ENCODE peak calls at places on chromosome 17, in nine cellular contexts. V, F, J, T, O, K, D, A and E are unnamed samples.

GRCh38 chr17:82256242-82256894 is 17.1 kb downstream of the CSNK1D start:
- DNase-seq in V (no peak), F (no peak), J (no peak), T (no peak), O (no peak), K (no peak), D (no peak), A (no peak), E (no peak)

GRCh38 chr17:27526603-27527002 is 70.4 kb downstream of the KSR1 start:
- DNase-seq in V (no peak), F (no peak), J (peak; percentile 22), T (peak; percentile 50), O (peak; percentile 52), K (no peak), D (peak; percentile 90), A (peak; percentile 63), E (no peak)

GRCh38 chr17:36008998-36009665 is 7.8 kb upstream of the CCL15 start:
- DNase-seq in V (no peak), F (peak; percentile 3), J (no peak), T (peak; percentile 20), O (peak; percentile 33), K (no peak), D (peak; percentile 42), A (no peak), E (no peak)

GRCh38 chr17:226773-227580 is 45.5 kb upstream of the DOC2B start:
- DNase-seq in V (no peak), F (no peak), J (no peak), T (no peak), O (no peak), K (no peak), D (no peak), A (no peak), E (no peak)

GRCh38 chr17:81398170-81398854 is 3.1 kb downstream of the BAHCC1 start:
- DNase-seq in V (no peak), F (no peak), J (no peak), T (no peak), O (peak; percentile 52), K (no peak), D (peak; percentile 83), A (no peak), E (no peak)

GRCh38 chr17:30586818-30587595 is 109.8 kb downstream of the GOSR1 start:
- DNase-seq in V (no peak), F (peak; percentile 67), J (no peak), T (peak; percentile 85), O (peak; percentile 56), K (no peak), D (peak; percentile 56), A (no peak), E (no peak)

GRCh38 chr17:77720946-77721822 is 237.3 kb upstream of the TNRC6C start:
- DNase-seq in V (no peak), F (no peak), J (no peak), T (no peak), O (no peak), K (no peak), D (no peak), A (no peak), E (no peak)

GRCh38 chr17:19260958-19261357 is 23.8 kb downstream of the EPN2 start:
- DNase-seq in V (no peak), F (peak; percentile 25), J (no peak), T (peak; percentile 17), O (no peak), K (no peak), D (peak; percentile 19), A (no peak), E (peak; percentile 21)

GRCh38 chr17:18184143-18185007 is 747 bp downstream of the ALKBH5 start:
- DNase-seq in V (no peak), F (peak; percentile 38), J (peak; percentile 51), T (peak; percentile 84), O (peak; percentile 33), K (peak; percentile 71), D (peak; percentile 45), A (peak; percentile 67), E (no peak)

GRCh38 chr17:61463068-61463980 is 11.1 kb downstream of the TBX4 start:
- DNase-seq in V (no peak), F (peak; percentile 31), J (no peak), T (no peak), O (no peak), K (no peak), D (no peak), A (no peak), E (no peak)

GRCh38 chr17:71023631-71024030 is 854.3 kb downstream of the KCNJ2 start:
- DNase-seq in V (peak; percentile 23), F (peak; percentile 11), J (no peak), T (no peak), O (peak; percentile 15), K (no peak), D (no peak), A (no peak), E (peak; percentile 43)

GRCh38 chr17:222172-222571 is 40.7 kb upstream of the DOC2B start:
- DNase-seq in V (no peak), F (no peak), J (no peak), T (no peak), O (no peak), K (no peak), D (no peak), A (no peak), E (no peak)

GRCh38 chr17:67528751-67529436 is 151.8 kb downstream of the PITPNC1 start:
- DNase-seq in V (peak; percentile 77), F (peak; percentile 90), J (no peak), T (peak; percentile 99), O (peak; percentile 75), K (no peak), D (no peak), A (no peak), E (peak; percentile 18)

GRCh38 chr17:78957076-78957475 is 22.6 kb downstream of the LGALS3BP start:
- DNase-seq in V (no peak), F (no peak), J (no peak), T (peak; percentile 71), O (peak; percentile 58), K (no peak), D (no peak), A (no peak), E (no peak)

GRCh38 chr17:46024590-46024989 is 25.5 kb downstream of the STH start:
- DNase-seq in V (no peak), F (no peak), J (no peak), T (no peak), O (no peak), K (no peak), D (no peak), A (no peak), E (no peak)

GRCh38 chr17:50355701-50356341 is 9.9 kb downstream of the XYLT2 start:
- DNase-seq in V (no peak), F (no peak), J (no peak), T (no peak), O (no peak), K (no peak), D (peak; percentile 31), A (no peak), E (no peak)

GRCh38 chr17:50516980-50517379 is 8.7 kb downstream of the MYCBPAP start:
- DNase-seq in V (no peak), F (no peak), J (no peak), T (no peak), O (no peak), K (no peak), D (no peak), A (no peak), E (no peak)

GRCh38 chr17:62705116-62705515 is 77.6 kb downstream of the MRC2 start:
- DNase-seq in V (no peak), F (peak; percentile 22), J (no peak), T (no peak), O (no peak), K (no peak), D (no peak), A (no peak), E (no peak)

GRCh38 chr17:33291248-33292183 is 1.6 kb downstream of the ASIC2 start:
- DNase-seq in V (no peak), F (no peak), J (no peak), T (peak; percentile 48), O (peak; percentile 10), K (no peak), D (no peak), A (no peak), E (no peak)

GRCh38 chr17:3992370-3992769 is 28.1 kb upstream of the ATP2A3 start:
- DNase-seq in V (no peak), F (no peak), J (no peak), T (no peak), O (no peak), K (no peak), D (no peak), A (no peak), E (no peak)

GRCh38 chr17:78488156-78488555 is 89.0 kb downstream of the DNAH17 start:
- DNase-seq in V (no peak), F (no peak), J (no peak), T (no peak), O (no peak), K (no peak), D (no peak), A (no peak), E (no peak)

GRCh38 chr17:80475949-80476876 is at the start of gene NPTX1:
- DNase-seq in V (no peak), F (no peak), J (no peak), T (peak; percentile 60), O (no peak), K (no peak), D (no peak), A (no peak), E (no peak)

GRCh38 chr17:38456031-38456815 is 28.0 kb downstream of the ARHGAP23 start:
- DNase-seq in V (no peak), F (no peak), J (no peak), T (no peak), O (peak; percentile 51), K (no peak), D (no peak), A (no peak), E (no peak)

GRCh38 chr17:76695059-76695892 is 15.5 kb downstream of the MXRA7 start:
- DNase-seq in V (no peak), F (no peak), J (no peak), T (peak; percentile 57), O (no peak), K (no peak), D (no peak), A (no peak), E (no peak)

GRCh38 chr17:7408341-7408740 is 696 bp downstream of the NLGN2 start:
- DNase-seq in V (no peak), F (no peak), J (no peak), T (no peak), O (no peak), K (peak; percentile 15), D (no peak), A (no peak), E (no peak)

GRCh38 chr17:20184191-20184590 is 175.0 kb downstream of the SPECC1 start:
- DNase-seq in V (no peak), F (no peak), J (no peak), T (no peak), O (no peak), K (no peak), D (no peak), A (no peak), E (no peak)

GRCh38 chr17:45764479-45764878 is 19.6 kb upstream of the CRHR1 start:
- DNase-seq in V (no peak), F (no peak), J (no peak), T (no peak), O (no peak), K (no peak), D (no peak), A (no peak), E (no peak)

GRCh38 chr17:17496189-17497064 is at the start of gene RASD1:
- DNase-seq in V (no peak), F (peak; percentile 72), J (peak; percentile 62), T (peak; percentile 97), O (peak; percentile 84), K (peak; percentile 77), D (peak; percentile 72), A (peak; percentile 86), E (peak; percentile 76)

GRCh38 chr17:55576237-55576998 is 65.2 kb upstream of the SMIM36 start:
- DNase-seq in V (peak; percentile 79), F (peak; percentile 82), J (no peak), T (peak; percentile 92), O (peak; percentile 42), K (no peak), D (peak; percentile 71), A (no peak), E (no peak)

GRCh38 chr17:51056813-51057510 is 63.7 kb downstream of the SPAG9 start:
- DNase-seq in V (peak; percentile 70), F (peak; percentile 98), J (no peak), T (peak; percentile 92), O (peak; percentile 90), K (no peak), D (peak; percentile 55), A (no peak), E (peak; percentile 29)

GRCh38 chr17:18968945-18969887 is 17.3 kb downstream of the SLC5A10 start:
- DNase-seq in V (no peak), F (no peak), J (no peak), T (peak; percentile 87), O (no peak), K (no peak), D (no peak), A (no peak), E (no peak)